ENCODE peak calls at places on chromosomes 12 and 14, in nine cellular contexts. W is heart left ventricle, P is fibroblast of lung, S is breast epithelium, D is cardiac muscle cell, O is gastrocnemius medialis, J is uterus, K is heart right ventricle, U is left ventricle myocardium inferior. T is an unnamed sample. For H3K36me3, the result is how much of the 10 kb centered on the place peaks cover.

GRCh38 chr14:88879016-88879415 is 54.6 kb downstream of the TTC8 start:
- DNase-seq in W (no peak), U (no peak), K (no peak), S (no peak), O (no peak), P (peak), D (peak), J (no peak), T (peak)

GRCh38 chr14:56087824-56088571 is 30.2 kb upstream of the PELI2 start:
- DNase-seq in U (no peak), K (no peak), W (no peak), S (no peak), J (no peak), O (no peak), D (no peak), P (peak), T (no peak)

GRCh38 chr12:110023634-110024023 is 24.4 kb downstream of the ANKRD13A start:
- DNase-seq in W (no peak), U (no peak), S (no peak), O (no peak), K (no peak), P (no peak), J (no peak), D (no peak), T (no peak)

GRCh38 chr14:38285962-38286361 is 30.1 kb upstream of the CLEC14A start:
- DNase-seq in K (no peak), S (no peak), D (peak), W (no peak), U (no peak), O (no peak), J (no peak), P (no peak), T (no peak)

GRCh38 chr12:569803-570236 is 93.4 kb downstream of the NINJ2 start:
- DNase-seq in O (peak), J (peak), P (peak), W (peak), D (peak), S (peak), K (peak), U (peak), T (peak)

GRCh38 chr12:18430425-18431048 is 169.2 kb downstream of the PIK3C2G start:
- DNase-seq in U (peak), S (no peak), J (no peak), O (no peak), D (peak), W (peak), K (peak), P (peak), T (peak)

GRCh38 chr14:36556811-36557433 is 25.5 kb downstream of the NKX2-8 start:
- DNase-seq in O (no peak), P (peak), W (no peak), U (no peak), K (no peak), S (no peak), J (no peak), D (peak), T (no peak)

GRCh38 chr14:22614240-22614799 is 16.2 kb downstream of the ABHD4 start:
- DNase-seq in D (peak), W (no peak), S (no peak), O (no peak), U (no peak), J (no peak), K (no peak), P (peak), T (peak)

GRCh38 chr12:131948166-131948712 is 1.5 kb upstream of the EP400 start:
- DNase-seq in D (peak), W (no peak), U (no peak), J (no peak), S (no peak), O (no peak), K (no peak), P (no peak), T (no peak)

GRCh38 chr12:107404981-107405380 is 280.6 kb upstream of the PWP1 start:
- DNase-seq in S (no peak), D (peak), O (no peak), K (no peak), P (peak), J (no peak), W (no peak), U (no peak), T (peak)

GRCh38 chr14:76908834-76909233 is 82.6 kb downstream of the LRRC74A start:
- DNase-seq in K (no peak), D (no peak), U (no peak), J (no peak), P (no peak), W (no peak), O (no peak), S (no peak), T (no peak)

GRCh38 chr12:85575115-85576096 is 260.8 kb downstream of the RASSF9 start:
- DNase-seq in D (peak), K (peak), U (peak), S (no peak), P (peak), J (peak), O (peak), W (peak), T (peak)

GRCh38 chr12:22803725-22804124 is 178.8 kb downstream of the ETNK1 start:
- DNase-seq in O (no peak), K (no peak), W (no peak), D (no peak), S (no peak), J (no peak), P (no peak), U (no peak), T (no peak)

GRCh38 chr12:94798107-94798506 is 147.8 kb upstream of the TMCC3 start:
- DNase-seq in P (no peak), J (no peak), U (no peak), S (no peak), K (no peak), O (no peak), D (no peak), W (no peak), T (no peak)

GRCh38 chr12:54005853-54006699 is 2.7 kb upstream of the HOXC8 start:
- DNase-seq in U (peak), K (peak), S (peak), W (peak), J (peak), D (peak), P (peak), O (peak), T (peak)

GRCh38 chr12:123498126-123498825 is 35.2 kb downstream of the RILPL1 start:
- DNase-seq in W (no peak), S (no peak), P (no peak), U (no peak), K (no peak), J (no peak), D (no peak), O (no peak), T (no peak)

GRCh38 chr12:75020068-75020557 is 189.5 kb downstream of the KCNC2 start:
- DNase-seq in J (no peak), D (peak), O (no peak), P (no peak), W (no peak), U (no peak), K (no peak), S (no peak), T (peak)

GRCh38 chr14:58107947-58108552 is 44.0 kb downstream of the ARMH4 start:
- DNase-seq in J (peak), W (peak), S (no peak), D (peak), K (peak), U (no peak), O (no peak), P (peak), T (peak)

GRCh38 chr14:50762931-50763300 is 68.0 kb downstream of the NIN start:
- DNase-seq in P (no peak), O (no peak), S (no peak), U (no peak), D (no peak), W (no peak), K (no peak), J (no peak), T (no peak)

GRCh38 chr14:74299061-74299545 is 3.6 kb downstream of the ABCD4 start:
- DNase-seq in S (no peak), W (peak), O (no peak), D (peak), U (no peak), P (no peak), J (no peak), K (peak), T (peak)

GRCh38 chr14:75443203-75443969 is 15.6 kb downstream of the JDP2 start:
- DNase-seq in O (peak), U (no peak), J (no peak), W (no peak), S (no peak), K (no peak), P (no peak), D (no peak), T (no peak)

GRCh38 chr14:75441731-75442130 is 13.9 kb downstream of the JDP2 start:
- DNase-seq in J (no peak), P (no peak), W (no peak), K (no peak), D (no peak), S (no peak), O (no peak), U (no peak), T (no peak)

GRCh38 chr14:75440733-75441474 is 13.1 kb downstream of the JDP2 start:
- DNase-seq in U (peak), P (peak), K (peak), D (peak), W (peak), J (peak), O (no peak), S (no peak), T (no peak)

GRCh38 chr14:75442166-75442565 is 14.3 kb downstream of the JDP2 start:
- DNase-seq in W (no peak), K (no peak), P (no peak), S (no peak), U (no peak), J (no peak), O (no peak), D (no peak), T (no peak)

DNA sequence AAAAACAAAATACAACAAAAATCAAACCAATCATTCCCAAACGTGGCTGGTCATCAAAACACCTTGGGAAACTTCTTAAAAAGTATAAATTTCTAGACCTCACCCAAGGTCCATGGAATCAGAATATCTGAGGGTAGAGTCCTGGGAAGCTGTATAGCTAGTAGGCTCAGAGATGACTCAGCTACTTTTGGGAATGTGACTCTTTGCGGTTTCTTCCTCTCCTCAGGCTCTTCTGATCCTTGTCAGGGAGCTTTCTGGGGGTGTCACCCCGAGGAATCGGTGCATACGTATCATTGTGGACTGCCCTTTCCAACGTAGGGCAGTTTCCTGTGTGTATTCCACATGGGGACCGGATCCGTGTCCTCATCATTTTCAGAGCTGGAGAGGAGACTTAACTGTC is 14.8 kb downstream of the JDP2 start:
- DNase-seq in K (no peak), W (no peak), J (no peak), O (no peak), U (no peak), S (no peak), D (peak), P (no peak), T (no peak)
- H3K36me3 ChIP-seq in K (under half), W (half or more), J (under half), O (under half), U (half or more), S (under half), D (under half), P (under half), T (under half)

GRCh38 chr14:91155626-91156089 is 41.8 kb downstream of the DGLUCY start:
- DNase-seq in U (no peak), K (no peak), W (no peak), D (no peak), P (no peak), S (no peak), O (no peak), J (no peak), T (no peak)
- TF ChIP-seq CTCF in U (no peak), K (no peak), W (no peak), D (no peak), P (peak), S (no peak), O (no peak), J (no peak), T (peak)

GRCh38 chr12:124797321-124797720 is 66.3 kb downstream of the SCARB1 start:
- DNase-seq in K (no peak), W (no peak), S (no peak), J (no peak), U (no peak), P (no peak), D (no peak), O (no peak), T (no peak)
- H3K36me3 ChIP-seq in K (under half), W (under half), S (under half), J (under half), U (under half), P (under half), D (under half), O (under half), T (under half)

GRCh38 chr12:1591029-1591428 is 3.4 kb downstream of the FBXL14 start:
- DNase-seq in W (no peak), J (no peak), P (no peak), K (no peak), O (no peak), D (no peak), S (no peak), U (no peak), T (no peak)
- TF ChIP-seq CTCF in W (no peak), J (no peak), P (no peak), K (no peak), O (no peak), D (no peak), S (no peak), U (peak), T (peak)

GRCh38 chr14:72978856-72979255 is 48.0 kb downstream of the ZFYVE1 start:
- DNase-seq in O (no peak), D (no peak), U (no peak), S (no peak), J (no peak), P (no peak), K (no peak), W (no peak), T (no peak)

GRCh38 chr14:72986214-72986613 is 40.7 kb downstream of the ZFYVE1 start:
- DNase-seq in S (no peak), K (no peak), W (no peak), D (no peak), J (no peak), U (no peak), O (no peak), P (no peak), T (no peak)

GRCh38 chr14:72980863-72981262 is 46.0 kb downstream of the ZFYVE1 start:
- DNase-seq in J (no peak), S (no peak), W (no peak), D (no peak), O (no peak), K (no peak), P (no peak), U (no peak), T (no peak)

GRCh38 chr14:72982146-72982708 is 44.7 kb downstream of the ZFYVE1 start:
- DNase-seq in J (no peak), D (no peak), W (no peak), K (no peak), O (no peak), U (no peak), S (no peak), P (no peak), T (no peak)
- H3K36me3 ChIP-seq in J (under half), D (under half), W (half or more), K (under half), O (under half), U (half or more), S (under half), P (under half), T (under half)

GRCh38 chr12:126369487-126370463 is 1304.5 kb downstream of the AACS start:
- DNase-seq in P (peak), U (no peak), J (no peak), O (no peak), S (no peak), D (peak), W (no peak), K (no peak), T (no peak)
- TF ChIP-seq CTCF in P (peak), U (no peak), J (no peak), O (no peak), S (no peak), D (peak), W (no peak), K (no peak), T (no peak)

DNA sequence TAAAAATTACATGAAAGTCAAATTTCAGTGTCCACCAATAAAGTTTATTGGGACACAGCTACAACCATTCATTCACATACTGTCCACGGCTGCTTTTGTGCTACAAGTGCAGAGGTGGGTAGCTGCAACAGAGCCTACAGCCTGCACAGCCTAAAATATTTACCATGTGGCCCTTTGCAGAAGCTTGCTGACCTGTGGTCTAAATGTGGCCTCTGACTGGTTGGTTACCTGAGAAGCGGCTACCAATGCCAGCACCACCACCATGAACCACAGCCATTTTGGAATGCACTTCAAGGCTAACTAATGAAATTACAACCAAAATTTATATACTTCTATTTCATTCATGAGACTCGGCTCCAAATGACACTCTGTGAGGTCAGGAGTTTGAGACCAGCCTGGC is 58.6 kb downstream of the NT5DC3 start:
- DNase-seq in K (no peak), S (no peak), J (no peak), O (peak), U (no peak), W (no peak), P (no peak), D (no peak), T (no peak)
- H3K36me3 ChIP-seq in K (under half), S (under half), J (under half), O (under half), U (under half), W (under half), P (under half), D (under half), T (under half)